ENCODE peak calls at places on chromosomes 2 and 18, in ten cellular contexts. I, F, E, T, P, S, M, K, H and A are unnamed samples.

GRCh38 chr2:145488571-145488970 is 968.7 kb upstream of the ZEB2 start:
- DNase-seq in I (no peak), F (no peak), E (no peak), T (no peak), P (no peak), S (peak), M (no peak), K (no peak), H (no peak), A (no peak)

GRCh38 chr2:8644605-8645175 is 37.2 kb upstream of the ID2 start:
- DNase-seq in I (peak), F (no peak), E (no peak), T (no peak), P (no peak), S (no peak), M (no peak), K (no peak), H (peak), A (no peak)

GRCh38 chr2:106845716-106846115 is 40.3 kb downstream of the ST6GAL2 start:
- DNase-seq in I (no peak), F (no peak), E (no peak), T (no peak), P (no peak), S (no peak), M (no peak), K (no peak), H (no peak), A (no peak)

GRCh38 chr2:207311316-207312005 is 145.7 kb upstream of the KLF7 start:
- DNase-seq in I (peak), F (peak), E (no peak), T (peak), P (peak), S (peak), M (no peak), K (no peak), H (no peak), A (no peak)

GRCh38 chr18:79697976-79698375 is 18.4 kb downstream of the CTDP1 start:
- DNase-seq in I (no peak), F (no peak), E (no peak), T (no peak), P (no peak), S (no peak), M (no peak), K (no peak), H (peak), A (no peak)

GRCh38 chr2:9287400-9288059 is 80.9 kb downstream of the ASAP2 start:
- DNase-seq in I (no peak), F (no peak), E (no peak), T (peak), P (no peak), S (peak), M (no peak), K (no peak), H (no peak), A (no peak)

GRCh38 chr2:168246072-168246482 is 1.3 kb downstream of the STK39 start:
- DNase-seq in I (no peak), F (no peak), E (no peak), T (no peak), P (no peak), S (no peak), M (no peak), K (no peak), H (no peak), A (no peak)

GRCh38 chr18:34773961-34774754 is 64.1 kb downstream of the DTNA start:
- DNase-seq in I (no peak), F (peak), E (no peak), T (no peak), P (peak), S (peak), M (no peak), K (no peak), H (no peak), A (no peak)

GRCh38 chr2:237429761-237430160 is 15.8 kb upstream of the COL6A3 start:
- DNase-seq in I (peak), F (no peak), E (no peak), T (no peak), P (no peak), S (peak), M (no peak), K (no peak), H (peak), A (no peak)

GRCh38 chr2:105610444-105611327 is 134.0 kb upstream of the NCK2 start:
- DNase-seq in I (no peak), F (no peak), E (peak), T (no peak), P (no peak), S (no peak), M (no peak), K (no peak), H (no peak), A (no peak)

DNA sequence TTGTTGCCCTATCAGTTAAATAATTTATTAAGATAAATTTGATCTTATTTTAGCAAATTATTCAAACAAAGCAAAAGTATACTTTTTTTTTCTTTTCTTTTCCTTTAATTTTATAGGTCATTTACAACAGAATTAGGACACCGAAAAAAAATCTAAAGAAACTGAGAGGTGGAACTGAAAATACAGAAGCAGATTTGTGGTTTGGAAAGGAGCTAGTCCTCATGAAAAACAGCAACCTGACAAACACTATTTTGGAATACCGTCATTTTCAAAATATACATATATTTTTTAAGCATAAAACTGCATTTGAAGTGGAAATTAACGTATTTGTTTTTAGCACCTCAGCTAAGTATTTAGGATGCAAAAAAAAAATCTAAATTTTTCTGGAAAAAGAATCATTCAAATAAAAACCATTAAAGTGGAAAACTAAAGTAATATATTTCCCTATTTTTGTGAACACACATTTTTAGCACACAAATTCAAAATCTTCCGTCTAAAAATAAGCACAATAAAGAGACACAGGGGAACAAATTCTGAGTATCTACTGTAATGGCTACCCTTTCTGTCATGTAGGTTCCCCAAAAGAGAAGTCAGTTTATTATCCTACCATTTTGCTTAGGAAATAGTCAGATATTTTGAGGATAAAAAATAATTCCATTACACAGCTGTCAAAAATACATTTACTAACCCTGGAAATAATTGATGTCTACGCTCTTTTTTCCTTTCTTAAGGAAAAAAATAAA is 2.7 kb downstream of the CCDC88A start:
- DNase-seq in I (no peak), F (no peak), E (no peak), T (no peak), P (no peak), S (no peak), M (no peak), K (no peak), H (no peak), A (no peak)
- H3K4me3 ChIP-seq in I (no peak), F (peak), E (peak), T (peak), P (peak), S (peak), M (no peak), K (peak), H (peak), A (peak)

GRCh38 chr18:45850021-45850420 is 24.5 kb downstream of the SIGLEC15 start:
- DNase-seq in I (no peak), F (no peak), E (no peak), T (no peak), P (no peak), S (no peak), M (no peak), K (no peak), H (no peak), A (no peak)
- TF ChIP-seq CTCF in I (no peak), F (peak), E (peak), T (peak), P (no peak), S (peak), M (peak), K (peak), H (peak), A (no peak)

DNA sequence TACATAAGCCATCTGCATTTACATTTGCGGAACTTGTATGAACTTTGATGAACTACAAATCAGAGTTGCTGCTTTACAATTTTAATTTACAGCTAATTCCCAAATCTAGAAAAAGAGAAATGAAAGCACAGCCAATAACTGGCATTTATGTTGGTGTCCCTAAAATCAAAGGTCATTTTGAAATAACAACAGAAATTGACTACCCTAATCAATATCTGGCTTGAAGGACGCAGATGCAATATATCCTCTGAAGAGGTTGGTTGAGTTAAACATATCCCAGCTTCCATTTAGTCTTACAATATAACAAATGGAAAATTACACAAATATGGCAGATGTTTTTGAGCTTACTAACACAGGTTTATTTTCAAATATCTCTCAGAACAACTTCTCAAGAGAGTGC is 177.5 kb downstream of the KCNJ3 start:
- DNase-seq in I (no peak), F (no peak), E (no peak), T (no peak), P (no peak), S (no peak), M (no peak), K (no peak), H (no peak), A (no peak)
- H3K4me3 ChIP-seq in I (no peak), F (no peak), E (no peak), T (no peak), P (no peak), S (no peak), M (no peak), K (no peak), H (no peak), A (no peak)

GRCh38 chr2:45258251-45258775 is 249.1 kb upstream of the SIX2 start:
- DNase-seq in I (no peak), F (no peak), E (no peak), T (no peak), P (no peak), S (no peak), M (no peak), K (no peak), H (no peak), A (no peak)
- TF ChIP-seq CTCF in I (no peak), F (no peak), E (no peak), T (no peak), P (no peak), S (no peak), M (no peak), K (no peak), H (no peak), A (no peak)

GRCh38 chr2:219057709-219058540 is 2.8 kb downstream of the IHH start:
- DNase-seq in I (peak), F (peak), E (peak), T (no peak), P (peak), S (peak), M (no peak), K (peak), H (peak), A (peak)
- H3K4me3 ChIP-seq in I (peak), F (no peak), E (no peak), T (peak), P (peak), S (peak), M (peak), K (peak), H (peak), A (peak)